ENCODE peak calls at places on chromosomes 2 and 18, in six cellular contexts. E is activated CD8-positive, alpha-beta T cell treated with anti-CD3 and anti-CD28 coated beads for 36 hours; G is stimulated activated naive CD8-positive, alpha-beta T cell treated with anti-CD3 and anti-CD28 coated beads, Interleukin-15, Interleukin-2, amounts not matched to agents 100 U/mL and 50 U/mL, for 24 hours; D is Right ventricle myocardium superior; H is NCI-H524; T is fibroblast of gingiva. K is an unnamed sample.

GRCh38 chr18:5746844-5747243 is 148.5 kb downstream of the TMEM200C start:
- DNase-seq in T (no peak), G (no peak), D (no peak), E (no peak), H (peak; percentile 23), K (no peak)

GRCh38 chr18:46469186-46469915 is 187.7 kb downstream of the LOXHD1 start:
- DNase-seq in H (no peak), D (no peak), G (no peak), T (peak; percentile 42), E (no peak), K (no peak)

GRCh38 chr18:48825101-48825745 is 125.5 kb downstream of the SMAD7 start:
- DNase-seq in T (peak; percentile 31), H (no peak), E (no peak), D (no peak), G (peak; percentile 1), K (no peak)

GRCh38 chr2:172839446-172839845 is 103.8 kb downstream of the RAPGEF4 start:
- DNase-seq in H (no peak), D (no peak), T (no peak), G (no peak), E (no peak), K (no peak)

GRCh38 chr18:61998335-61998734 is 105.5 kb upstream of the RNF152 start:
- DNase-seq in H (no peak), D (no peak), G (no peak), E (no peak), T (no peak), K (no peak)

GRCh38 chr18:55343396-55344073 is 244.5 kb downstream of the TCF4 start:
- DNase-seq in H (no peak), E (no peak), D (no peak), T (peak; percentile 27), G (no peak), K (no peak)

GRCh38 chr2:200713704-200714064 is 98.0 kb upstream of the BZW1 start:
- DNase-seq in G (peak; percentile 46), T (no peak), E (peak; percentile 7), H (no peak), D (no peak), K (no peak)

GRCh38 chr2:120541972-120542670 is 193.5 kb upstream of the GLI2 start:
- DNase-seq in G (no peak), D (no peak), H (no peak), T (no peak), E (no peak), K (peak; percentile 21)

GRCh38 chr2:174603280-174603679 is 5.7 kb upstream of the WIPF1 start:
- DNase-seq in E (peak; percentile 79), D (peak; percentile 56), H (no peak), G (no peak), T (peak; percentile 74), K (peak; percentile 77)

GRCh38 chr18:50594931-50595330 is 35.0 kb downstream of the MAPK4 start:
- DNase-seq in H (no peak), T (peak; percentile 29), G (no peak), E (no peak), D (no peak), K (no peak)

GRCh38 chr2:135997380-135997779 is 12.0 kb upstream of the DARS1 start:
- DNase-seq in H (peak; percentile 41), G (peak; percentile 46), T (no peak), D (no peak), E (peak; percentile 52), K (no peak)

GRCh38 chr2:159713691-159714585 is 1.6 kb downstream of the MARCHF7 start:
- DNase-seq in G (no peak), T (peak; percentile 52), E (no peak), H (no peak), D (no peak), K (no peak)

GRCh38 chr18:7273301-7273911 is 42.5 kb downstream of the LRRC30 start:
- DNase-seq in E (no peak), T (peak; percentile 75), D (peak; percentile 80), G (no peak), H (no peak), K (peak; percentile 41)

GRCh38 chr2:143482316-143482715 is 353.1 kb downstream of the ARHGAP15 start:
- DNase-seq in D (no peak), G (no peak), T (peak; percentile 1), E (no peak), H (no peak), K (no peak)

GRCh38 chr2:24819442-24820174 is 26.4 kb downstream of the CENPO start:
- DNase-seq in G (no peak), D (no peak), E (no peak), H (no peak), T (no peak), K (no peak)

GRCh38 chr2:48566582-48566981 is 36.6 kb downstream of the STON1 start:
- DNase-seq in E (no peak), T (peak; percentile 51), G (no peak), H (no peak), D (no peak), K (peak; percentile 19)

GRCh38 chr2:203858176-203858575 is 9.4 kb upstream of the CTLA4 start:
- DNase-seq in D (no peak), T (no peak), H (no peak), G (no peak), E (peak; percentile 55), K (no peak)

GRCh38 chr18:46332956-46333355 is 228.8 kb downstream of the HAUS1 start:
- DNase-seq in E (peak; percentile 40), T (no peak), D (no peak), H (no peak), G (no peak), K (peak; percentile 72)

GRCh38 chr2:197883354-197884032 is 79.1 kb downstream of the PLCL1 start:
- DNase-seq in G (no peak), T (peak; percentile 63), D (no peak), E (no peak), H (no peak), K (no peak)

GRCh38 chr18:31354990-31355389 is 21.6 kb upstream of the DSG4 start:
- DNase-seq in G (no peak), E (no peak), T (no peak), D (no peak), H (no peak), K (no peak)

GRCh38 chr2:222025891-222026271 is 272.9 kb downstream of the PAX3 start:
- DNase-seq in D (no peak), G (no peak), T (no peak), H (no peak), E (no peak), K (no peak)

GRCh38 chr2:229910832-229911412 is 10.9 kb downstream of the TRIP12 start:
- DNase-seq in D (no peak), H (no peak), T (no peak), G (peak; percentile 17), E (peak; percentile 33), K (no peak)

GRCh38 chr2:160910681-160911080 is 249.5 kb upstream of the TANK start:
- DNase-seq in D (no peak), T (peak; percentile 90), G (no peak), H (no peak), E (no peak), K (no peak)

GRCh38 chr2:144449028-144449406 is 70.9 kb downstream of the ZEB2 start:
- DNase-seq in G (no peak), E (peak; percentile 10), T (peak; percentile 38), H (no peak), D (peak; percentile 49), K (no peak)

GRCh38 chr2:65031341-65032015 is 24.7 kb upstream of the CEP68 start:
- DNase-seq in H (no peak), E (no peak), G (no peak), T (no peak), D (no peak), K (peak; percentile 59)

GRCh38 chr2:64829522-64829921 is 159.7 kb upstream of the SLC1A4 start:
- DNase-seq in G (no peak), E (no peak), T (no peak), D (no peak), H (no peak), K (no peak)

GRCh38 chr2:12169721-12170120 is 423.3 kb downstream of the LPIN1 start:
- DNase-seq in E (peak; percentile 58), D (no peak), T (peak; percentile 74), H (no peak), G (peak; percentile 37), K (peak; percentile 32)

GRCh38 chr2:43218550-43219382 is 7.6 kb downstream of the ZFP36L2 start:
- DNase-seq in H (no peak), G (peak; percentile 55), D (peak; percentile 77), T (peak; percentile 23), E (peak; percentile 88), K (peak; percentile 62)

GRCh38 chr2:85605406-85606115 is 3.1 kb upstream of the TMEM150A start:
- DNase-seq in H (no peak), G (no peak), D (no peak), E (no peak), T (peak; percentile 81), K (no peak)

GRCh38 chr18:4672152-4672551 is 217.0 kb upstream of the DLGAP1 start:
- DNase-seq in G (no peak), D (no peak), H (no peak), T (no peak), E (no peak), K (no peak)

K was measured in body of pancreas.